ENCODE peak calls at places on chromosomes 1 and 21, in five cellular contexts. X, I, W, Q and L are unnamed samples.

GRCh38 chr1:33120436-33121231 is 39.7 kb downstream of the AZIN2 start:
- DNase-seq in X (peak; percentile 45), I (no peak), W (no peak), Q (no peak), L (no peak)

GRCh38 chr1:28172690-28173150 is 3.8 kb downstream of the PTAFR start:
- DNase-seq in X (no peak), I (peak; percentile 77), W (no peak), Q (peak; percentile 86), L (no peak)

GRCh38 chr21:38242036-38242435 is 14.8 kb upstream of the KCNJ15 start:
- DNase-seq in X (no peak), I (no peak), W (no peak), Q (no peak), L (no peak)

GRCh38 chr1:45974541-45975269 is 157.7 kb downstream of the PIK3R3 start:
- DNase-seq in X (peak; percentile 68), I (no peak), W (no peak), Q (no peak), L (no peak)

GRCh38 chr1:42753070-42753469 is 13.0 kb upstream of the CLDN19 start:
- DNase-seq in X (peak; percentile 75), I (peak; percentile 61), W (no peak), Q (no peak), L (no peak)

GRCh38 chr1:201566933-201567801 is 28.2 kb downstream of the NAV1 start:
- DNase-seq in X (no peak), I (no peak), W (no peak), Q (no peak), L (no peak)

GRCh38 chr1:152026895-152027294 is 9.9 kb downstream of the S100A11 start:
- DNase-seq in X (peak; percentile 48), I (peak; percentile 34), W (no peak), Q (no peak), L (no peak)

GRCh38 chr1:67213164-67213563 is 46.9 kb downstream of the IL23R start:
- DNase-seq in X (peak; percentile 17), I (peak; percentile 30), W (peak; percentile 31), Q (no peak), L (no peak)

GRCh38 chr1:25771246-25772114 is 28.5 kb upstream of the SELENON start:
- DNase-seq in X (peak; percentile 5), I (no peak), W (no peak), Q (no peak), L (peak; percentile 38)

GRCh38 chr1:5915587-5916571 is 76.3 kb downstream of the NPHP4 start:
- DNase-seq in X (peak; percentile 65), I (peak; percentile 64), W (peak; percentile 8), Q (no peak), L (no peak)

GRCh38 chr1:6796095-6796494 is 10.8 kb downstream of the CAMTA1 start:
- DNase-seq in X (no peak), I (peak; percentile 10), W (no peak), Q (no peak), L (no peak)

GRCh38 chr1:112793631-112794565 is 78.8 kb upstream of the PPM1J start:
- DNase-seq in X (no peak), I (peak; percentile 65), W (no peak), Q (no peak), L (no peak)

GRCh38 chr21:31203371-31204054 is 140.5 kb downstream of the TIAM1 start:
- DNase-seq in X (peak; percentile 40), I (peak; percentile 40), W (no peak), Q (no peak), L (no peak)

GRCh38 chr1:205268846-205269680 is 41.3 kb downstream of the TMCC2 start:
- DNase-seq in X (no peak), I (no peak), W (no peak), Q (no peak), L (no peak)